ENCODE peak calls at places on chromosomes 11 and 22, in eight cellular contexts. One of them, this sample, is unnamed.

GRCh38 chr22:23380911-23381310 is 199.2 kb downstream of the IGLL1 start:
- DNase-seq in thoracic aorta: no peak
- DNase-seq in OCI-LY7: no peak
- DNase-seq in ascending aorta: no peak
- DNase-seq in upper lobe of right lung: no peak
- DNase-seq in heart left ventricle: no peak
- DNase-seq in psoas muscle: no peak
- DNase-seq in cardiac muscle cell: no peak
- DNase-seq in this sample: no peak

GRCh38 chr11:11993814-11994213 is 14.6 kb downstream of the DKK3 start:
- DNase-seq in thoracic aorta: no peak
- DNase-seq in OCI-LY7: no peak
- DNase-seq in ascending aorta: peak; percentile 59
- DNase-seq in upper lobe of right lung: peak; percentile 46
- DNase-seq in heart left ventricle: peak; percentile 81
- DNase-seq in psoas muscle: no peak
- DNase-seq in cardiac muscle cell: no peak
- DNase-seq in this sample: no peak

GRCh38 chr11:94275961-94276360 is 28.4 kb upstream of the IZUMO1R start:
- DNase-seq in thoracic aorta: no peak
- DNase-seq in OCI-LY7: no peak
- DNase-seq in ascending aorta: no peak
- DNase-seq in upper lobe of right lung: no peak
- DNase-seq in heart left ventricle: no peak
- DNase-seq in psoas muscle: no peak
- DNase-seq in cardiac muscle cell: no peak
- DNase-seq in this sample: no peak

GRCh38 chr11:32792111-32792947 is 2.1 kb downstream of the CCDC73 start:
- DNase-seq in thoracic aorta: no peak
- DNase-seq in OCI-LY7: no peak
- DNase-seq in ascending aorta: no peak
- DNase-seq in upper lobe of right lung: no peak
- DNase-seq in heart left ventricle: no peak
- DNase-seq in psoas muscle: no peak
- DNase-seq in cardiac muscle cell: no peak
- DNase-seq in this sample: no peak

GRCh38 chr11:131274233-131274632 is 96.2 kb upstream of the NTM start:
- DNase-seq in thoracic aorta: no peak
- DNase-seq in OCI-LY7: no peak
- DNase-seq in ascending aorta: no peak
- DNase-seq in upper lobe of right lung: no peak
- DNase-seq in heart left ventricle: no peak
- DNase-seq in psoas muscle: no peak
- DNase-seq in cardiac muscle cell: no peak
- DNase-seq in this sample: no peak

GRCh38 chr11:69691449-69691848 is 12.4 kb downstream of the FGF19 start:
- DNase-seq in thoracic aorta: no peak
- DNase-seq in OCI-LY7: no peak
- DNase-seq in ascending aorta: no peak
- DNase-seq in upper lobe of right lung: peak; percentile 3
- DNase-seq in heart left ventricle: no peak
- DNase-seq in psoas muscle: no peak
- DNase-seq in cardiac muscle cell: no peak
- DNase-seq in this sample: no peak

GRCh38 chr22:40289991-40290459 is 56.3 kb upstream of the ADSL start:
- DNase-seq in thoracic aorta: no peak
- DNase-seq in OCI-LY7: no peak
- DNase-seq in ascending aorta: no peak
- DNase-seq in upper lobe of right lung: no peak
- DNase-seq in heart left ventricle: peak; percentile 48
- DNase-seq in psoas muscle: no peak
- DNase-seq in cardiac muscle cell: no peak
- DNase-seq in this sample: no peak

GRCh38 chr22:27597703-27598444 is 203.7 kb downstream of the MN1 start:
- DNase-seq in thoracic aorta: no peak
- DNase-seq in OCI-LY7: peak; percentile 16
- DNase-seq in ascending aorta: no peak
- DNase-seq in upper lobe of right lung: no peak
- DNase-seq in heart left ventricle: no peak
- DNase-seq in psoas muscle: no peak
- DNase-seq in cardiac muscle cell: no peak
- DNase-seq in this sample: no peak

GRCh38 chr11:130383363-130384168 is 44.8 kb downstream of the ADAMTS8 start:
- DNase-seq in thoracic aorta: no peak
- DNase-seq in OCI-LY7: no peak
- DNase-seq in ascending aorta: no peak
- DNase-seq in upper lobe of right lung: no peak
- DNase-seq in heart left ventricle: no peak
- DNase-seq in psoas muscle: peak; percentile 84
- DNase-seq in cardiac muscle cell: peak; percentile 41
- DNase-seq in this sample: no peak

GRCh38 chr11:118243161-118243560 is 9.0 kb downstream of the MPZL3 start:
- DNase-seq in thoracic aorta: no peak
- DNase-seq in OCI-LY7: no peak
- DNase-seq in ascending aorta: no peak
- DNase-seq in upper lobe of right lung: no peak
- DNase-seq in heart left ventricle: no peak
- DNase-seq in psoas muscle: no peak
- DNase-seq in cardiac muscle cell: no peak
- DNase-seq in this sample: no peak

GRCh38 chr22:44024288-44024908 is at the start of gene PARVB:
- DNase-seq in thoracic aorta: no peak
- DNase-seq in OCI-LY7: no peak
- DNase-seq in ascending aorta: no peak
- DNase-seq in upper lobe of right lung: peak; percentile 70
- DNase-seq in heart left ventricle: peak; percentile 47
- DNase-seq in psoas muscle: peak; percentile 70
- DNase-seq in cardiac muscle cell: peak; percentile 47
- DNase-seq in this sample: no peak

GRCh38 chr11:62337682-62338181 is 484 bp downstream of the ASRGL1 start:
- DNase-seq in thoracic aorta: no peak
- DNase-seq in OCI-LY7: no peak
- DNase-seq in ascending aorta: peak; percentile 65
- DNase-seq in upper lobe of right lung: peak; percentile 69
- DNase-seq in heart left ventricle: no peak
- DNase-seq in psoas muscle: peak; percentile 55
- DNase-seq in cardiac muscle cell: peak; percentile 37
- DNase-seq in this sample: no peak

GRCh38 chr22:17767236-17768065 is 6.8 kb downstream of the BID start:
- DNase-seq in thoracic aorta: no peak
- DNase-seq in OCI-LY7: no peak
- DNase-seq in ascending aorta: no peak
- DNase-seq in upper lobe of right lung: no peak
- DNase-seq in heart left ventricle: no peak
- DNase-seq in psoas muscle: no peak
- DNase-seq in cardiac muscle cell: no peak
- DNase-seq in this sample: no peak

GRCh38 chr11:95156133-95156731 is 66.6 kb downstream of the ENDOD1 start:
- DNase-seq in thoracic aorta: no peak
- DNase-seq in OCI-LY7: no peak
- DNase-seq in ascending aorta: no peak
- DNase-seq in upper lobe of right lung: no peak
- DNase-seq in heart left ventricle: no peak
- DNase-seq in psoas muscle: no peak
- DNase-seq in cardiac muscle cell: no peak
- DNase-seq in this sample: no peak

GRCh38 chr11:115924744-115925567 is 420.7 kb upstream of the CADM1 start:
- DNase-seq in thoracic aorta: no peak
- DNase-seq in OCI-LY7: no peak
- DNase-seq in ascending aorta: no peak
- DNase-seq in upper lobe of right lung: no peak
- DNase-seq in heart left ventricle: no peak
- DNase-seq in psoas muscle: no peak
- DNase-seq in cardiac muscle cell: no peak
- DNase-seq in this sample: no peak

GRCh38 chr11:111749646-111750045 is 16.5 kb downstream of the PPP2R1B start:
- DNase-seq in thoracic aorta: no peak
- DNase-seq in OCI-LY7: no peak
- DNase-seq in ascending aorta: no peak
- DNase-seq in upper lobe of right lung: no peak
- DNase-seq in heart left ventricle: no peak
- DNase-seq in psoas muscle: no peak
- DNase-seq in cardiac muscle cell: no peak
- DNase-seq in this sample: no peak

GRCh38 chr11:127919206-127920000 is 668.0 kb downstream of the ETS1 start:
- DNase-seq in thoracic aorta: no peak
- DNase-seq in OCI-LY7: no peak
- DNase-seq in ascending aorta: no peak
- DNase-seq in upper lobe of right lung: no peak
- DNase-seq in heart left ventricle: no peak
- DNase-seq in psoas muscle: no peak
- DNase-seq in cardiac muscle cell: no peak
- DNase-seq in this sample: no peak

GRCh38 chr11:73818838-73819237 is 31.2 kb downstream of the MRPL48 start:
- DNase-seq in thoracic aorta: no peak
- DNase-seq in OCI-LY7: no peak
- DNase-seq in ascending aorta: no peak
- DNase-seq in upper lobe of right lung: no peak
- DNase-seq in heart left ventricle: no peak
- DNase-seq in psoas muscle: no peak
- DNase-seq in cardiac muscle cell: no peak
- DNase-seq in this sample: no peak

GRCh38 chr22:47354668-47355387 is 592.4 kb downstream of the TBC1D22A start:
- DNase-seq in thoracic aorta: no peak
- DNase-seq in OCI-LY7: no peak
- DNase-seq in ascending aorta: no peak
- DNase-seq in upper lobe of right lung: no peak
- DNase-seq in heart left ventricle: no peak
- DNase-seq in psoas muscle: peak; percentile 26
- DNase-seq in cardiac muscle cell: no peak
- DNase-seq in this sample: peak; percentile 36

GRCh38 chr22:29951675-29952413 is 68.9 kb downstream of the MTMR3 start:
- DNase-seq in thoracic aorta: no peak
- DNase-seq in OCI-LY7: no peak
- DNase-seq in ascending aorta: no peak
- DNase-seq in upper lobe of right lung: no peak
- DNase-seq in heart left ventricle: no peak
- DNase-seq in psoas muscle: no peak
- DNase-seq in cardiac muscle cell: no peak
- DNase-seq in this sample: no peak

GRCh38 chr11:130178992-130179391 is 19.4 kb downstream of the ST14 start:
- DNase-seq in thoracic aorta: no peak
- DNase-seq in OCI-LY7: no peak
- DNase-seq in ascending aorta: no peak
- DNase-seq in upper lobe of right lung: no peak
- DNase-seq in heart left ventricle: no peak
- DNase-seq in psoas muscle: no peak
- DNase-seq in cardiac muscle cell: no peak
- DNase-seq in this sample: no peak

DNA sequence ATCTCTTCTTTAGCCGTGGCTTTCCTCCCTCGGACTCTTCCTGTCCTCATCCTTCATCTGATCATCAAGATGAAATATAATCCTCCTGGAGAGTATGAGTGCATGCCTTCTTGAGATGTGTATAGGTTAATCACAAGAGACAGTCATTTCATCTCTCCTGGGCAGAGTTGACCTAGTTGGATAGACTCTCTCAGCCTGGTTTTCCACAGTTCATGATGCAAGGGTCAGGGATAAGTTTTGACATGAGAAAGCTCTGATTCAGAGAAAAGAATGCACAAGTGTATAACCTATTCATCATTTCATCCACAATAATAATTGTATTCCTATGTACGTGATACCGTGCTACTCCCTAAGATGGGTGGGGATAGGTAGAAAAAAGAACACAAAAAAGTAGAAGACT is 33.2 kb upstream of the CCDC90B start:
- DNase-seq in thoracic aorta: no peak
- DNase-seq in OCI-LY7: no peak
- DNase-seq in ascending aorta: no peak
- DNase-seq in upper lobe of right lung: no peak
- DNase-seq in heart left ventricle: no peak
- DNase-seq in psoas muscle: no peak
- DNase-seq in cardiac muscle cell: no peak
- DNase-seq in this sample: no peak
- H3K27ac ChIP-seq in thoracic aorta: no peak overlapping the region
- H3K27ac ChIP-seq in OCI-LY7: no peak overlapping the region
- H3K27ac ChIP-seq in ascending aorta: no peak overlapping the region
- H3K27ac ChIP-seq in upper lobe of right lung: no peak overlapping the region
- H3K27ac ChIP-seq in heart left ventricle: no peak overlapping the region
- H3K27ac ChIP-seq in psoas muscle: no peak overlapping the region
- H3K27ac ChIP-seq in cardiac muscle cell: no peak overlapping the region
- H3K27ac ChIP-seq in this sample: no peak overlapping the region

GRCh38 chr11:77121096-77121640 is 6.9 kb upstream of the MYO7A start:
- DNase-seq in thoracic aorta: no peak
- DNase-seq in OCI-LY7: no peak
- DNase-seq in ascending aorta: no peak
- DNase-seq in upper lobe of right lung: no peak
- DNase-seq in heart left ventricle: no peak
- DNase-seq in psoas muscle: peak; percentile 24
- DNase-seq in cardiac muscle cell: no peak
- DNase-seq in this sample: no peak

GRCh38 chr11:77119531-77119936 is 8.5 kb upstream of the MYO7A start:
- DNase-seq in thoracic aorta: no peak
- DNase-seq in OCI-LY7: no peak
- DNase-seq in ascending aorta: no peak
- DNase-seq in upper lobe of right lung: no peak
- DNase-seq in heart left ventricle: no peak
- DNase-seq in psoas muscle: peak; percentile 80
- DNase-seq in cardiac muscle cell: no peak
- DNase-seq in this sample: no peak

GRCh38 chr11:77121876-77122575 is 6.0 kb upstream of the MYO7A start:
- DNase-seq in thoracic aorta: no peak
- DNase-seq in OCI-LY7: no peak
- DNase-seq in ascending aorta: no peak
- DNase-seq in upper lobe of right lung: no peak
- DNase-seq in heart left ventricle: no peak
- DNase-seq in psoas muscle: peak; percentile 23
- DNase-seq in cardiac muscle cell: no peak
- DNase-seq in this sample: no peak

GRCh38 chr11:77118971-77119370 is 9.1 kb upstream of the MYO7A start:
- DNase-seq in thoracic aorta: no peak
- DNase-seq in OCI-LY7: no peak
- DNase-seq in ascending aorta: no peak
- DNase-seq in upper lobe of right lung: no peak
- DNase-seq in heart left ventricle: no peak
- DNase-seq in psoas muscle: peak; percentile 32
- DNase-seq in cardiac muscle cell: no peak
- DNase-seq in this sample: no peak

GRCh38 chr11:77120571-77120970 is 7.5 kb upstream of the MYO7A start:
- DNase-seq in thoracic aorta: no peak
- DNase-seq in OCI-LY7: no peak
- DNase-seq in ascending aorta: no peak
- DNase-seq in upper lobe of right lung: no peak
- DNase-seq in heart left ventricle: no peak
- DNase-seq in psoas muscle: peak; percentile 34
- DNase-seq in cardiac muscle cell: no peak
- DNase-seq in this sample: no peak
- H3K4me3 ChIP-seq in thoracic aorta: no peak overlapping the region
- H3K4me3 ChIP-seq in OCI-LY7: no peak overlapping the region
- H3K4me3 ChIP-seq in ascending aorta: no peak overlapping the region
- H3K4me3 ChIP-seq in upper lobe of right lung: no peak overlapping the region
- H3K4me3 ChIP-seq in heart left ventricle: no peak overlapping the region
- H3K4me3 ChIP-seq in psoas muscle: no peak overlapping the region
- H3K4me3 ChIP-seq in cardiac muscle cell: no peak overlapping the region
- H3K4me3 ChIP-seq in this sample: no peak overlapping the region

GRCh38 chr22:46057762-46058420 is 80.9 kb upstream of the WNT7B start:
- DNase-seq in thoracic aorta: no peak
- DNase-seq in OCI-LY7: peak; percentile 89
- DNase-seq in ascending aorta: peak; percentile 78
- DNase-seq in upper lobe of right lung: peak; percentile 71
- DNase-seq in heart left ventricle: peak; percentile 65
- DNase-seq in psoas muscle: peak; percentile 76
- DNase-seq in cardiac muscle cell: no peak
- DNase-seq in this sample: no peak
- H3K4me1 ChIP-seq in thoracic aorta: peaks cover 83% of the 10 kb centered on the region
- H3K4me1 ChIP-seq in OCI-LY7: peaks cover 60% of the 10 kb centered on the region
- H3K4me1 ChIP-seq in ascending aorta: peaks cover 55% of the 10 kb centered on the region
- H3K4me1 ChIP-seq in upper lobe of right lung: peaks cover 65% of the 10 kb centered on the region
- H3K4me1 ChIP-seq in heart left ventricle: peaks cover 82% of the 10 kb centered on the region
- H3K4me1 ChIP-seq in psoas muscle: peaks cover 58% of the 10 kb centered on the region
- H3K4me1 ChIP-seq in cardiac muscle cell: no peaks in the 10 kb centered on the region
- H3K4me1 ChIP-seq in this sample: no peaks in the 10 kb centered on the region

GRCh38 chr22:50471197-50471847 is 3.5 kb downstream of the SBF1 start:
- DNase-seq in thoracic aorta: no peak
- DNase-seq in OCI-LY7: no peak
- DNase-seq in ascending aorta: no peak
- DNase-seq in upper lobe of right lung: no peak
- DNase-seq in heart left ventricle: no peak
- DNase-seq in psoas muscle: no peak
- DNase-seq in cardiac muscle cell: no peak
- DNase-seq in this sample: no peak
- H3K27ac ChIP-seq in thoracic aorta: no peak overlapping the region
- H3K27ac ChIP-seq in OCI-LY7: peak overlapping the region; percentile 95
- H3K27ac ChIP-seq in ascending aorta: no peak overlapping the region
- H3K27ac ChIP-seq in upper lobe of right lung: peak overlapping the region; percentile 3
- H3K27ac ChIP-seq in heart left ventricle: no peak overlapping the region
- H3K27ac ChIP-seq in psoas muscle: no peak overlapping the region
- H3K27ac ChIP-seq in cardiac muscle cell: no peak overlapping the region
- H3K27ac ChIP-seq in this sample: no peak overlapping the region